ENCODE peak calls at places on chromosomes 2 and 18, in nine cellular contexts. One of them, this sample, is unnamed.

GRCh38 chr2:181106789-181107418 is 126.5 kb downstream of the UBE2E3 start:
- DNase-seq in transverse colon: no peak
- DNase-seq in brain microvascular endothelial cell: peak; percentile 90
- DNase-seq in fibroblast of lung: peak; percentile 95
- DNase-seq in K562: no peak
- DNase-seq in neural progenitor cell: no peak
- DNase-seq in Panc1: peak; percentile 39
- DNase-seq in upper lobe of right lung: no peak
- DNase-seq in adrenal gland: no peak
- DNase-seq in this sample: peak; percentile 91

GRCh38 chr18:8705280-8705940 is at the start of gene MTCL1:
- DNase-seq in upper lobe of right lung: peak; percentile 75
- DNase-seq in neural progenitor cell: peak; percentile 77
- DNase-seq in adrenal gland: peak; percentile 30
- DNase-seq in brain microvascular endothelial cell: peak; percentile 27
- DNase-seq in transverse colon: no peak
- DNase-seq in K562: no peak
- DNase-seq in fibroblast of lung: peak; percentile 39
- DNase-seq in Panc1: no peak
- DNase-seq in this sample: no peak

GRCh38 chr2:218059289-218059688 is 9.8 kb upstream of the RUFY4 start:
- DNase-seq in K562: no peak
- DNase-seq in adrenal gland: no peak
- DNase-seq in transverse colon: no peak
- DNase-seq in neural progenitor cell: no peak
- DNase-seq in Panc1: no peak
- DNase-seq in fibroblast of lung: no peak
- DNase-seq in upper lobe of right lung: no peak
- DNase-seq in brain microvascular endothelial cell: no peak
- DNase-seq in this sample: no peak

GRCh38 chr18:58716046-58716766 is 44.9 kb downstream of the MALT1 start:
- DNase-seq in K562: no peak
- DNase-seq in upper lobe of right lung: no peak
- DNase-seq in Panc1: no peak
- DNase-seq in transverse colon: no peak
- DNase-seq in adrenal gland: no peak
- DNase-seq in fibroblast of lung: no peak
- DNase-seq in brain microvascular endothelial cell: peak; percentile 43
- DNase-seq in neural progenitor cell: no peak
- DNase-seq in this sample: no peak

GRCh38 chr2:124261456-124261855 is 236.4 kb downstream of the CNTNAP5 start:
- DNase-seq in neural progenitor cell: no peak
- DNase-seq in adrenal gland: no peak
- DNase-seq in fibroblast of lung: no peak
- DNase-seq in transverse colon: no peak
- DNase-seq in brain microvascular endothelial cell: no peak
- DNase-seq in K562: no peak
- DNase-seq in upper lobe of right lung: no peak
- DNase-seq in Panc1: no peak
- DNase-seq in this sample: no peak

GRCh38 chr2:58539973-58540372 is 298.8 kb upstream of the FANCL start:
- DNase-seq in transverse colon: no peak
- DNase-seq in brain microvascular endothelial cell: no peak
- DNase-seq in upper lobe of right lung: no peak
- DNase-seq in Panc1: no peak
- DNase-seq in fibroblast of lung: no peak
- DNase-seq in K562: no peak
- DNase-seq in neural progenitor cell: peak; percentile 86
- DNase-seq in adrenal gland: no peak
- DNase-seq in this sample: peak; percentile 57

GRCh38 chr18:21444465-21445023 is 156.0 kb downstream of the ESCO1 start:
- DNase-seq in adrenal gland: peak; percentile 26
- DNase-seq in Panc1: peak; percentile 36
- DNase-seq in upper lobe of right lung: no peak
- DNase-seq in transverse colon: peak; percentile 11
- DNase-seq in brain microvascular endothelial cell: peak; percentile 36
- DNase-seq in K562: peak; percentile 43
- DNase-seq in fibroblast of lung: peak; percentile 78
- DNase-seq in neural progenitor cell: peak; percentile 65
- DNase-seq in this sample: peak; percentile 72

GRCh38 chr18:58529714-58530354 is 99.1 kb downstream of the ALPK2 start:
- DNase-seq in fibroblast of lung: peak; percentile 74
- DNase-seq in neural progenitor cell: peak; percentile 82
- DNase-seq in adrenal gland: peak; percentile 54
- DNase-seq in transverse colon: peak; percentile 71
- DNase-seq in K562: peak; percentile 48
- DNase-seq in Panc1: peak; percentile 32
- DNase-seq in upper lobe of right lung: no peak
- DNase-seq in brain microvascular endothelial cell: peak; percentile 63
- DNase-seq in this sample: peak; percentile 50

GRCh38 chr2:122183890-122184289 is 428.4 kb downstream of the TSN start:
- DNase-seq in transverse colon: no peak
- DNase-seq in Panc1: no peak
- DNase-seq in K562: no peak
- DNase-seq in upper lobe of right lung: no peak
- DNase-seq in fibroblast of lung: no peak
- DNase-seq in neural progenitor cell: no peak
- DNase-seq in brain microvascular endothelial cell: no peak
- DNase-seq in adrenal gland: no peak
- DNase-seq in this sample: no peak

GRCh38 chr2:11234309-11234708 is 79.0 kb downstream of the SLC66A3 start:
- DNase-seq in fibroblast of lung: peak; percentile 53
- DNase-seq in adrenal gland: no peak
- DNase-seq in K562: no peak
- DNase-seq in Panc1: no peak
- DNase-seq in transverse colon: no peak
- DNase-seq in brain microvascular endothelial cell: no peak
- DNase-seq in neural progenitor cell: no peak
- DNase-seq in upper lobe of right lung: no peak
- DNase-seq in this sample: peak; percentile 17
- TF ChIP-seq CTCF in fibroblast of lung: no peak
- TF ChIP-seq CTCF in adrenal gland: peak; percentile 49
- TF ChIP-seq CTCF in K562: peak; percentile 8
- TF ChIP-seq CTCF in Panc1: peak; percentile 43
- TF ChIP-seq CTCF in transverse colon: peak; percentile 42
- TF ChIP-seq CTCF in brain microvascular endothelial cell: peak; percentile 15
- TF ChIP-seq CTCF in neural progenitor cell: peak; percentile 54
- TF ChIP-seq CTCF in upper lobe of right lung: peak; percentile 57
- TF ChIP-seq CTCF in this sample: no peak

DNA sequence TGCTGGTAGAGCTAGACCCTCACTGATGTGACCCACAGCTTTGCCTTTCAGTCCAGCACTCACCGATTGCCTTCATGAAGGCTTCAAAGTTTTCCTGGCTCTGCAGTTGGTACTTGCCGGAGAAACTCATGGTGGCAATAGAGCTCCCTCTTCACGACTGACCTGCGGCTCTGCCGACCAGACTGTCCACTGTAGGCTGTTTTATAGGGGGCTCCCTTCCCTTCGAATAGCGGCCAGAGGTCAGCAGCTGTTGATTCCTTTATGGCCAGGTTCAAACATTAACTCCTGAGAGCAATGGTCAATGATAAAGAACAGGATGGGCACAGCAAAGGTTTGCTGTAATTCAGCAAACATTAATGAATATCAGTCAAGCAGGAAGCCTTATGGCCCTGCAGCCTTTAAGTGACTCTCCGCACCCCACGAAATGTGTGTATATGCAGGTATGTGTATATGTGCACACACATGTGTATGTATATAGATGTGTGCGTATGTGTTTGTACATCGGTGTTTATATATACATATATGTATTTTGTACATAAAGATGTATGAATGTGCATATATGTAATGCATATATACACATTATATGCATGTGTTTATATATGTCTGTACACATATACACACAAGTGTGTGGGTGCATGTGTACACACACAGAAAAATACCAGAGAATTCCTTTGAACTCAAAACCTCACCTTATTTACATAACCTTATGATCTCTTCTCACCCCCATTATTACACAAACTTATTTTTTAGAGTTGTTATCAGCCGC is at the start of gene FABP1:
- DNase-seq in K562: no peak
- DNase-seq in upper lobe of right lung: no peak
- DNase-seq in transverse colon: peak; percentile 72
- DNase-seq in Panc1: no peak
- DNase-seq in neural progenitor cell: no peak
- DNase-seq in fibroblast of lung: no peak
- DNase-seq in brain microvascular endothelial cell: no peak
- DNase-seq in adrenal gland: no peak
- DNase-seq in this sample: no peak
- H3K4me3 ChIP-seq in K562: no peak within 1 kb of the TSS
- H3K4me3 ChIP-seq in upper lobe of right lung: no peak within 1 kb of the TSS
- H3K4me3 ChIP-seq in transverse colon: peak within 1 kb of the TSS; percentile 35
- H3K4me3 ChIP-seq in Panc1: no peak within 1 kb of the TSS
- H3K4me3 ChIP-seq in neural progenitor cell: no peak within 1 kb of the TSS
- H3K4me3 ChIP-seq in fibroblast of lung: no peak within 1 kb of the TSS
- H3K4me3 ChIP-seq in brain microvascular endothelial cell: no peak within 1 kb of the TSS
- H3K4me3 ChIP-seq in adrenal gland: no peak within 1 kb of the TSS
- H3K4me3 ChIP-seq in this sample: no peak within 1 kb of the TSS

DNA sequence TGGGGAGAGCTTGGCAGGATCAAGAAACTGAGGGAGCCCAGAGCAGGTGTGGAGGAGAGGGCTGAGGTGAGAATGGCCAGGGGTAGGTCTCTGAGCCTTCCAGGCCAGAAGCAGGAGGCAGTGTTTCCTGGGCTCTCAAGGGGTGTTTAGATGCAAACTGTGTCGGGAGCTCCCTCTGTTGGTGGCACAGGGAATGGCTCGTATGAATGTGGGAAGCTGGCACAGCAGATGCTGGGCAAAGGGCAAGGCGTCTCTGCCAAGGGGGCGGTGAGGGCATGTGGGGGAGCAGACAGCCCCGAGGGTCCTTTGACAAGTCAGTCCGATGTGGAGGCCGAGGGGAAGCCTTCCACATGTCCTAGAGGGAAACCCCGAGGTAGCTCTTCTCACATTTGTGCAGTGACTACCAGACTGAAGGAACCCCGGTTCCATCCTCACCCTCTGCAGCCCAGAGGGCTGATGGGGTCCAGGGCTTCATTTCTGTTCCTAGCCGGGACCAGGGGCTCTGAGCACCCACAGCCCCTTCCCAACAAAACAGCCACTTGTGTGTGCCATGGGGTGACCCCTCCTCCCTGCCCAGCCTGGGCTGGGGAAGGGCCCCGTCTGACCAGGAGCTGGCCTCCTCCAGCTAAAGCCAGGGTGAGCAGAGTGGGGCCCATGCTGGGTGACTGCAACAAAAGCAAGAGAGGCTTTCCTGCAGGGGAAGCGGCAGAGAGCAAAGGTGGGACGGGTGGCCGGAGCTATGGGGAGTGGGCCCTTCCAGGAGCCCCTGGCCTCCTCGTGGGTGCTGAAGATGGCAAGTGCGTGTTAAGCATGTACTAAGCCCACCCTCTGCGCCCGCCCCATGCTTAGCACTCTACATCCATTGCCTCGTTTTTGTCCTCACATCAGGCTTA is 103.4 kb downstream of the SEPTIN10 start:
- DNase-seq in K562: peak; percentile 70
- DNase-seq in brain microvascular endothelial cell: peak; percentile 63
- DNase-seq in Panc1: peak; percentile 53
- DNase-seq in fibroblast of lung: peak; percentile 81
- DNase-seq in neural progenitor cell: peak; percentile 79
- DNase-seq in adrenal gland: peak; percentile 79
- DNase-seq in upper lobe of right lung: peak; percentile 83
- DNase-seq in transverse colon: peak; percentile 84
- DNase-seq in this sample: peak; percentile 64
- H3K27me3 ChIP-seq in K562: no peaks in the 10 kb centered on the region
- H3K27me3 ChIP-seq in brain microvascular endothelial cell: no peaks in the 10 kb centered on the region
- H3K27me3 ChIP-seq in Panc1: no peaks in the 10 kb centered on the region
- H3K27me3 ChIP-seq in fibroblast of lung: no peaks in the 10 kb centered on the region
- H3K27me3 ChIP-seq in neural progenitor cell: no peaks in the 10 kb centered on the region
- H3K27me3 ChIP-seq in adrenal gland: no peaks in the 10 kb centered on the region
- H3K27me3 ChIP-seq in upper lobe of right lung: no peaks in the 10 kb centered on the region
- H3K27me3 ChIP-seq in transverse colon: no peaks in the 10 kb centered on the region
- H3K27me3 ChIP-seq in this sample: no peaks in the 10 kb centered on the region

DNA sequence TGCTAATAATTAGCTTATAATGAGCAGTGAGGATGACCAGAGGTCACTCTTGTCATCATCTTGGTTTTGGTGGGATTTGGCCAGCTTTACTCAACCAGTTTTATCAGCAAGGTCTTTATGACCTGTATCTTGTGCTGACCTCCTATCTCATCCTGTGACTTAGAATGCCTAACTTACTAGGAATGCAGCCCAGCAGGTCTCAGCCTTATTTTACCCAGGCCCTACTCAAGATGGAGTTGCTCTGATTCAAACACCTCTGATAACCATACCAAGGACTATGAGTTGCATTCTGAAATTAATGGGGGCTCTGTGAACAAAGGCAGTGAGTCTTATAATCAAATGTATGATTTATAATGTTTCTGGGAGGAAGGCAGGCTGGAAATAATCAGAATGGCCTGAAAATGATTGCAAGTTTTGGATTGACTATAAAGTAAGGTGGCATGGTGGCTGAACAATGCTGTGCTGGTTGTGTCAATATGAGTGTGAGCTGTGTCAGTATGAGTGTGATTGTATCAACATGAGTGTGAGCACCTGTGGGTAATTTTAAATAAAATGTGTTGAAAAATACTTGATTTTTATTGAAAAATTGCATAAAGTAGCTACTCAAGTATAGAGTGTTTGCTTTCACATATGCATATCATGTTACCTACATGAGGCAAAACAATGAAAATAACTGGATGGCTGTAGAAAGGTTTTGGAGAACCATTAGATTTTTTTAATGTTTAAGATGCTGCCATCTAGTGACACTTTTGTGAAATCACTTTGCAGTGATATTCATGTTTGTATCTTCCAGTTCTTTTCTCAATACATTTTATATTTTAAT is 103.0 kb downstream of the KYNU start:
- DNase-seq in K562: no peak
- DNase-seq in Panc1: no peak
- DNase-seq in brain microvascular endothelial cell: peak; percentile 43
- DNase-seq in neural progenitor cell: peak; percentile 20
- DNase-seq in upper lobe of right lung: no peak
- DNase-seq in transverse colon: no peak
- DNase-seq in fibroblast of lung: peak; percentile 75
- DNase-seq in adrenal gland: no peak
- DNase-seq in this sample: peak; percentile 72
- TF ChIP-seq CTCF in K562: no peak
- TF ChIP-seq CTCF in Panc1: peak; percentile 58
- TF ChIP-seq CTCF in brain microvascular endothelial cell: peak; percentile 26
- TF ChIP-seq CTCF in neural progenitor cell: peak; percentile 69
- TF ChIP-seq CTCF in upper lobe of right lung: peak; percentile 63
- TF ChIP-seq CTCF in transverse colon: peak; percentile 34
- TF ChIP-seq CTCF in fibroblast of lung: peak; percentile 41
- TF ChIP-seq CTCF in adrenal gland: peak; percentile 46
- TF ChIP-seq CTCF in this sample: peak; percentile 27

This sample was measured in bronchial epithelial cell.